ENCODE peak calls at places on chromosomes 4 and X, in nine cellular contexts. C is right cardiac atrium, H is cardiac muscle cell, P is germinal center, Y is NAMALWA, Z is MCF 10A, L is NCI-H2029, J is WERI-Rb-1, V is occipital lobe. F is an unnamed sample.
A peak's percentile ranks its signal among the peaks of the same experiment; 100 is the strongest.

GRCh38 chr4:165335163-165335703 is 7.8 kb downstream of the MSMO1 start:
- DNase-seq in C (no peak), H (no peak), P (no peak), Y (no peak), Z (no peak), L (no peak), J (no peak), V (no peak), F (no peak)

GRCh38 chr4:13092702-13093101 is 391.4 kb downstream of the RAB28 start:
- DNase-seq in C (no peak), H (no peak), P (no peak), Y (no peak), Z (peak; percentile 48), L (no peak), J (no peak), V (no peak), F (no peak)

GRCh38 chr4:183996868-183997267 is 91.8 kb downstream of the STOX2 start:
- DNase-seq in C (no peak), H (peak; percentile 20), P (no peak), Y (no peak), Z (no peak), L (no peak), J (no peak), V (no peak), F (no peak)

GRCh38 chr4:79217043-79217442 is 108.8 kb downstream of the NAA11 start:
- DNase-seq in C (no peak), H (no peak), P (no peak), Y (no peak), Z (no peak), L (no peak), J (no peak), V (no peak), F (no peak)

GRCh38 chrX:15441464-15441863 is 51.7 kb downstream of the PIR start:
- DNase-seq in C (no peak), H (no peak), P (no peak), Y (no peak), Z (no peak), L (no peak), J (peak; percentile 69), V (no peak), F (no peak)

GRCh38 chr4:1174941-1175634 is 2.7 kb upstream of the SPON2 start:
- DNase-seq in C (no peak), H (no peak), P (no peak), Y (no peak), Z (no peak), L (no peak), J (no peak), V (no peak), F (no peak)

GRCh38 chr4:80989921-80990544 is 40.5 kb upstream of the BMP3 start:
- DNase-seq in C (no peak), H (peak; percentile 77), P (peak; percentile 26), Y (peak; percentile 89), Z (peak; percentile 70), L (peak; percentile 6), J (peak; percentile 15), V (no peak), F (peak; percentile 65)

GRCh38 chrX:96432647-96433046 is 252.0 kb upstream of the DIAPH2 start:
- DNase-seq in C (no peak), H (peak; percentile 22), P (no peak), Y (no peak), Z (no peak), L (no peak), J (no peak), V (no peak), F (no peak)

GRCh38 chr4:134078230-134078914 is 123.2 kb downstream of the PABPC4L start:
- DNase-seq in C (no peak), H (peak; percentile 3), P (no peak), Y (no peak), Z (no peak), L (no peak), J (no peak), V (no peak), F (no peak)

GRCh38 chr4:147550626-147551250 is 66.5 kb upstream of the TMEM184C start:
- DNase-seq in C (no peak), H (peak; percentile 51), P (no peak), Y (no peak), Z (peak; percentile 54), L (no peak), J (peak; percentile 19), V (no peak), F (no peak)